ENCODE peak calls at places on chromosomes 5 and 9, in four cellular contexts. One of them, this sample, is unnamed.

GRCh38 chr9:97501177-97501971 is at the start of gene TMOD1:
- DNase-seq in NCI-H526 treated with DMSO at 0.1 percent for 48 hours: peak
- DNase-seq in CMK: peak
- DNase-seq in stimulated activated CD8-positive, alpha-beta memory T cell treated with anti-CD3 and anti-CD28 coated beads, Interleukin-12 subunit alpha, Interleukin-12 subunit beta, amount 100 ng/mL, for 4 hours: peak
- DNase-seq in this sample: peak

GRCh38 chr9:122827759-122828090 is 663 bp downstream of the PDCL start:
- DNase-seq in CMK: no peak
- DNase-seq in NCI-H526 treated with DMSO at 0.1 percent for 48 hours: no peak
- DNase-seq in stimulated activated CD8-positive, alpha-beta memory T cell treated with anti-CD3 and anti-CD28 coated beads, Interleukin-12 subunit alpha, Interleukin-12 subunit beta, amount 100 ng/mL, for 4 hours: no peak
- DNase-seq in this sample: no peak

GRCh38 chr9:74358944-74359343 is 138.2 kb upstream of the RORB start:
- DNase-seq in stimulated activated CD8-positive, alpha-beta memory T cell treated with anti-CD3 and anti-CD28 coated beads, Interleukin-12 subunit alpha, Interleukin-12 subunit beta, amount 100 ng/mL, for 4 hours: no peak
- DNase-seq in CMK: no peak
- DNase-seq in NCI-H526 treated with DMSO at 0.1 percent for 48 hours: no peak
- DNase-seq in this sample: no peak

GRCh38 chr5:145697251-145698016 is 137.7 kb downstream of the PRELID2 start:
- DNase-seq in CMK: no peak
- DNase-seq in NCI-H526 treated with DMSO at 0.1 percent for 48 hours: no peak
- DNase-seq in stimulated activated CD8-positive, alpha-beta memory T cell treated with anti-CD3 and anti-CD28 coated beads, Interleukin-12 subunit alpha, Interleukin-12 subunit beta, amount 100 ng/mL, for 4 hours: no peak
- DNase-seq in this sample: no peak

GRCh38 chr9:68683433-68683832 is 21.6 kb upstream of the PIP5K1B start:
- DNase-seq in stimulated activated CD8-positive, alpha-beta memory T cell treated with anti-CD3 and anti-CD28 coated beads, Interleukin-12 subunit alpha, Interleukin-12 subunit beta, amount 100 ng/mL, for 4 hours: no peak
- DNase-seq in CMK: no peak
- DNase-seq in NCI-H526 treated with DMSO at 0.1 percent for 48 hours: no peak
- DNase-seq in this sample: no peak

GRCh38 chr9:120646943-120647342 is 67.0 kb upstream of the CDK5RAP2 start:
- DNase-seq in NCI-H526 treated with DMSO at 0.1 percent for 48 hours: peak
- DNase-seq in stimulated activated CD8-positive, alpha-beta memory T cell treated with anti-CD3 and anti-CD28 coated beads, Interleukin-12 subunit alpha, Interleukin-12 subunit beta, amount 100 ng/mL, for 4 hours: no peak
- DNase-seq in CMK: no peak
- DNase-seq in this sample: no peak

GRCh38 chr9:35948901-35949318 is 9.0 kb downstream of the OR2S2 start:
- DNase-seq in CMK: no peak
- DNase-seq in NCI-H526 treated with DMSO at 0.1 percent for 48 hours: no peak
- DNase-seq in stimulated activated CD8-positive, alpha-beta memory T cell treated with anti-CD3 and anti-CD28 coated beads, Interleukin-12 subunit alpha, Interleukin-12 subunit beta, amount 100 ng/mL, for 4 hours: no peak
- DNase-seq in this sample: no peak

GRCh38 chr9:4226331-4227250 is 73.3 kb downstream of the GLIS3 start:
- DNase-seq in NCI-H526 treated with DMSO at 0.1 percent for 48 hours: no peak
- DNase-seq in CMK: no peak
- DNase-seq in stimulated activated CD8-positive, alpha-beta memory T cell treated with anti-CD3 and anti-CD28 coated beads, Interleukin-12 subunit alpha, Interleukin-12 subunit beta, amount 100 ng/mL, for 4 hours: no peak
- DNase-seq in this sample: no peak

GRCh38 chr5:93219641-93220145 is 361.3 kb downstream of the NR2F1-AS1 start:
- DNase-seq in CMK: no peak
- DNase-seq in stimulated activated CD8-positive, alpha-beta memory T cell treated with anti-CD3 and anti-CD28 coated beads, Interleukin-12 subunit alpha, Interleukin-12 subunit beta, amount 100 ng/mL, for 4 hours: no peak
- DNase-seq in NCI-H526 treated with DMSO at 0.1 percent for 48 hours: no peak
- DNase-seq in this sample: no peak

GRCh38 chr5:52743970-52744369 is 43.7 kb upstream of the ITGA1 start:
- DNase-seq in CMK: no peak
- DNase-seq in stimulated activated CD8-positive, alpha-beta memory T cell treated with anti-CD3 and anti-CD28 coated beads, Interleukin-12 subunit alpha, Interleukin-12 subunit beta, amount 100 ng/mL, for 4 hours: peak
- DNase-seq in NCI-H526 treated with DMSO at 0.1 percent for 48 hours: no peak
- DNase-seq in this sample: no peak

GRCh38 chr5:53191766-53192165 is 82.2 kb upstream of the MOCS2 start:
- DNase-seq in NCI-H526 treated with DMSO at 0.1 percent for 48 hours: no peak
- DNase-seq in CMK: no peak
- DNase-seq in stimulated activated CD8-positive, alpha-beta memory T cell treated with anti-CD3 and anti-CD28 coated beads, Interleukin-12 subunit alpha, Interleukin-12 subunit beta, amount 100 ng/mL, for 4 hours: no peak
- DNase-seq in this sample: no peak

GRCh38 chr9:82513976-82514735 is 525.6 kb downstream of the SPATA31D1 start:
- DNase-seq in CMK: no peak
- DNase-seq in NCI-H526 treated with DMSO at 0.1 percent for 48 hours: no peak
- DNase-seq in stimulated activated CD8-positive, alpha-beta memory T cell treated with anti-CD3 and anti-CD28 coated beads, Interleukin-12 subunit alpha, Interleukin-12 subunit beta, amount 100 ng/mL, for 4 hours: no peak
- DNase-seq in this sample: no peak

GRCh38 chr9:70496244-70496643 is 81.8 kb upstream of the KLF9 start:
- DNase-seq in stimulated activated CD8-positive, alpha-beta memory T cell treated with anti-CD3 and anti-CD28 coated beads, Interleukin-12 subunit alpha, Interleukin-12 subunit beta, amount 100 ng/mL, for 4 hours: no peak
- DNase-seq in CMK: no peak
- DNase-seq in NCI-H526 treated with DMSO at 0.1 percent for 48 hours: no peak
- DNase-seq in this sample: no peak

GRCh38 chr5:72224946-72225427 is 95.1 kb downstream of the MRPS27 start:
- DNase-seq in CMK: no peak
- DNase-seq in NCI-H526 treated with DMSO at 0.1 percent for 48 hours: no peak
- DNase-seq in stimulated activated CD8-positive, alpha-beta memory T cell treated with anti-CD3 and anti-CD28 coated beads, Interleukin-12 subunit alpha, Interleukin-12 subunit beta, amount 100 ng/mL, for 4 hours: no peak
- DNase-seq in this sample: no peak

GRCh38 chr9:87594218-87594617 is 96.6 kb downstream of the DAPK1 start:
- DNase-seq in NCI-H526 treated with DMSO at 0.1 percent for 48 hours: no peak
- DNase-seq in CMK: no peak
- DNase-seq in stimulated activated CD8-positive, alpha-beta memory T cell treated with anti-CD3 and anti-CD28 coated beads, Interleukin-12 subunit alpha, Interleukin-12 subunit beta, amount 100 ng/mL, for 4 hours: no peak
- DNase-seq in this sample: no peak

GRCh38 chr5:61319388-61320146 is 12.5 kb upstream of the ZSWIM6 start:
- DNase-seq in NCI-H526 treated with DMSO at 0.1 percent for 48 hours: no peak
- DNase-seq in CMK: no peak
- DNase-seq in stimulated activated CD8-positive, alpha-beta memory T cell treated with anti-CD3 and anti-CD28 coated beads, Interleukin-12 subunit alpha, Interleukin-12 subunit beta, amount 100 ng/mL, for 4 hours: no peak
- DNase-seq in this sample: no peak

GRCh38 chr9:6827370-6827949 is 69.7 kb downstream of the KDM4C start:
- DNase-seq in NCI-H526 treated with DMSO at 0.1 percent for 48 hours: peak
- DNase-seq in stimulated activated CD8-positive, alpha-beta memory T cell treated with anti-CD3 and anti-CD28 coated beads, Interleukin-12 subunit alpha, Interleukin-12 subunit beta, amount 100 ng/mL, for 4 hours: no peak
- DNase-seq in CMK: no peak
- DNase-seq in this sample: no peak

GRCh38 chr5:172450861-172451695 is 3.2 kb downstream of the SH3PXD2B start:
- DNase-seq in stimulated activated CD8-positive, alpha-beta memory T cell treated with anti-CD3 and anti-CD28 coated beads, Interleukin-12 subunit alpha, Interleukin-12 subunit beta, amount 100 ng/mL, for 4 hours: no peak
- DNase-seq in CMK: no peak
- DNase-seq in NCI-H526 treated with DMSO at 0.1 percent for 48 hours: no peak
- DNase-seq in this sample: no peak

GRCh38 chr5:143788401-143788800 is 23.6 kb upstream of the HMHB1 start:
- DNase-seq in NCI-H526 treated with DMSO at 0.1 percent for 48 hours: no peak
- DNase-seq in CMK: no peak
- DNase-seq in stimulated activated CD8-positive, alpha-beta memory T cell treated with anti-CD3 and anti-CD28 coated beads, Interleukin-12 subunit alpha, Interleukin-12 subunit beta, amount 100 ng/mL, for 4 hours: no peak
- DNase-seq in this sample: no peak

GRCh38 chr5:139747583-139748504 is 47.8 kb upstream of the PSD2 start:
- DNase-seq in NCI-H526 treated with DMSO at 0.1 percent for 48 hours: no peak
- DNase-seq in CMK: no peak
- DNase-seq in stimulated activated CD8-positive, alpha-beta memory T cell treated with anti-CD3 and anti-CD28 coated beads, Interleukin-12 subunit alpha, Interleukin-12 subunit beta, amount 100 ng/mL, for 4 hours: peak
- DNase-seq in this sample: peak

GRCh38 chr9:27462846-27463245 is 61.2 kb upstream of the IFNK start:
- DNase-seq in CMK: no peak
- DNase-seq in stimulated activated CD8-positive, alpha-beta memory T cell treated with anti-CD3 and anti-CD28 coated beads, Interleukin-12 subunit alpha, Interleukin-12 subunit beta, amount 100 ng/mL, for 4 hours: no peak
- DNase-seq in NCI-H526 treated with DMSO at 0.1 percent for 48 hours: no peak
- DNase-seq in this sample: no peak

GRCh38 chr9:16645970-16646369 is 224.5 kb downstream of the BNC2 start:
- DNase-seq in NCI-H526 treated with DMSO at 0.1 percent for 48 hours: no peak
- DNase-seq in CMK: no peak
- DNase-seq in stimulated activated CD8-positive, alpha-beta memory T cell treated with anti-CD3 and anti-CD28 coated beads, Interleukin-12 subunit alpha, Interleukin-12 subunit beta, amount 100 ng/mL, for 4 hours: no peak
- DNase-seq in this sample: no peak

GRCh38 chr9:16192403-16193017 is 639.7 kb downstream of the CCDC171 start:
- DNase-seq in NCI-H526 treated with DMSO at 0.1 percent for 48 hours: peak
- DNase-seq in CMK: no peak
- DNase-seq in stimulated activated CD8-positive, alpha-beta memory T cell treated with anti-CD3 and anti-CD28 coated beads, Interleukin-12 subunit alpha, Interleukin-12 subunit beta, amount 100 ng/mL, for 4 hours: no peak
- DNase-seq in this sample: no peak

GRCh38 chr9:135693265-135693664 is 6.0 kb downstream of the SOHLH1 start:
- DNase-seq in stimulated activated CD8-positive, alpha-beta memory T cell treated with anti-CD3 and anti-CD28 coated beads, Interleukin-12 subunit alpha, Interleukin-12 subunit beta, amount 100 ng/mL, for 4 hours: no peak
- DNase-seq in CMK: no peak
- DNase-seq in NCI-H526 treated with DMSO at 0.1 percent for 48 hours: no peak
- DNase-seq in this sample: no peak

GRCh38 chr5:62206150-62206829 is 99.7 kb upstream of the KIF2A start:
- DNase-seq in CMK: no peak
- DNase-seq in NCI-H526 treated with DMSO at 0.1 percent for 48 hours: no peak
- DNase-seq in stimulated activated CD8-positive, alpha-beta memory T cell treated with anti-CD3 and anti-CD28 coated beads, Interleukin-12 subunit alpha, Interleukin-12 subunit beta, amount 100 ng/mL, for 4 hours: no peak
- DNase-seq in this sample: no peak

GRCh38 chr9:104144336-104144735 is 50.2 kb downstream of the SMC2 start:
- DNase-seq in CMK: no peak
- DNase-seq in stimulated activated CD8-positive, alpha-beta memory T cell treated with anti-CD3 and anti-CD28 coated beads, Interleukin-12 subunit alpha, Interleukin-12 subunit beta, amount 100 ng/mL, for 4 hours: no peak
- DNase-seq in NCI-H526 treated with DMSO at 0.1 percent for 48 hours: no peak
- DNase-seq in this sample: no peak

GRCh38 chr5:96984506-96985192 is 48.8 kb downstream of the LNPEP start:
- DNase-seq in NCI-H526 treated with DMSO at 0.1 percent for 48 hours: no peak
- DNase-seq in stimulated activated CD8-positive, alpha-beta memory T cell treated with anti-CD3 and anti-CD28 coated beads, Interleukin-12 subunit alpha, Interleukin-12 subunit beta, amount 100 ng/mL, for 4 hours: no peak
- DNase-seq in CMK: no peak
- DNase-seq in this sample: no peak

GRCh38 chr5:36605241-36605640 is 1.2 kb upstream of the SLC1A3 start:
- DNase-seq in NCI-H526 treated with DMSO at 0.1 percent for 48 hours: no peak
- DNase-seq in stimulated activated CD8-positive, alpha-beta memory T cell treated with anti-CD3 and anti-CD28 coated beads, Interleukin-12 subunit alpha, Interleukin-12 subunit beta, amount 100 ng/mL, for 4 hours: no peak
- DNase-seq in CMK: no peak
- DNase-seq in this sample: no peak

GRCh38 chr5:120293796-120294195 is 170.3 kb upstream of the PRR16 start:
- DNase-seq in CMK: no peak
- DNase-seq in stimulated activated CD8-positive, alpha-beta memory T cell treated with anti-CD3 and anti-CD28 coated beads, Interleukin-12 subunit alpha, Interleukin-12 subunit beta, amount 100 ng/mL, for 4 hours: no peak
- DNase-seq in NCI-H526 treated with DMSO at 0.1 percent for 48 hours: no peak
- DNase-seq in this sample: no peak

GRCh38 chr5:107474724-107475489 is 195.8 kb downstream of the EFNA5 start:
- DNase-seq in CMK: no peak
- DNase-seq in NCI-H526 treated with DMSO at 0.1 percent for 48 hours: no peak
- DNase-seq in stimulated activated CD8-positive, alpha-beta memory T cell treated with anti-CD3 and anti-CD28 coated beads, Interleukin-12 subunit alpha, Interleukin-12 subunit beta, amount 100 ng/mL, for 4 hours: no peak
- DNase-seq in this sample: no peak

GRCh38 chr9:91949946-91950664 is at the start of gene ROR2:
- DNase-seq in stimulated activated CD8-positive, alpha-beta memory T cell treated with anti-CD3 and anti-CD28 coated beads, Interleukin-12 subunit alpha, Interleukin-12 subunit beta, amount 100 ng/mL, for 4 hours: peak
- DNase-seq in NCI-H526 treated with DMSO at 0.1 percent for 48 hours: peak
- DNase-seq in CMK: no peak
- DNase-seq in this sample: peak

GRCh38 chr9:37542488-37542887 is 33.7 kb downstream of the FBXO10 start:
- DNase-seq in CMK: no peak
- DNase-seq in NCI-H526 treated with DMSO at 0.1 percent for 48 hours: no peak
- DNase-seq in stimulated activated CD8-positive, alpha-beta memory T cell treated with anti-CD3 and anti-CD28 coated beads, Interleukin-12 subunit alpha, Interleukin-12 subunit beta, amount 100 ng/mL, for 4 hours: no peak
- DNase-seq in this sample: no peak

GRCh38 chr5:14211818-14212799 is 69.0 kb downstream of the TRIO start:
- DNase-seq in stimulated activated CD8-positive, alpha-beta memory T cell treated with anti-CD3 and anti-CD28 coated beads, Interleukin-12 subunit alpha, Interleukin-12 subunit beta, amount 100 ng/mL, for 4 hours: no peak
- DNase-seq in NCI-H526 treated with DMSO at 0.1 percent for 48 hours: no peak
- DNase-seq in CMK: no peak
- DNase-seq in this sample: peak

This sample was measured in activated B cell treated with CpG ODN at 0.5 μM for 24 hours.